ENCODE peak calls at places on chromosomes 5 and 9, in nine cellular contexts. T is Caki2; D is Daoy; R is WTC11; K is caudate nucleus; Q is HFFc6; I is A549; U is stimulated activated CD4-positive, alpha-beta T cell treated with anti-CD3 and anti-CD28 coated beads, Interleukin-4, amount 100 ng/mL, for 48 hours; N is cerebellar nuclear complex. C is an unnamed sample.

GRCh38 chr9:115594551-115594950 is 476.6 kb upstream of the TNC start:
- DNase-seq in U (no peak), K (no peak), T (no peak), N (no peak), Q (no peak), I (no peak), D (peak), R (no peak), C (no peak)

GRCh38 chr9:98321269-98321668 is 65.8 kb upstream of the TBC1D2 start:
- DNase-seq in T (no peak), D (no peak), U (no peak), N (no peak), R (no peak), K (no peak), I (no peak), Q (no peak), C (no peak)

GRCh38 chr9:20649381-20649780 is 27.1 kb upstream of the MLLT3 start:
- DNase-seq in R (no peak), N (no peak), I (no peak), D (no peak), K (no peak), T (no peak), U (no peak), Q (no peak), C (peak)

GRCh38 chr5:146001544-146002185 is 65.3 kb downstream of the SH3RF2 start:
- DNase-seq in T (peak), Q (no peak), K (no peak), D (peak), I (no peak), U (no peak), N (no peak), R (no peak), C (peak)

GRCh38 chr9:93161801-93162635 is 21.9 kb upstream of the WNK2 start:
- DNase-seq in R (no peak), T (no peak), N (no peak), Q (no peak), U (no peak), I (no peak), D (no peak), K (no peak), C (no peak)

GRCh38 chr5:100904259-100904822 is 1.3 kb upstream of the ST8SIA4 start:
- DNase-seq in R (no peak), Q (no peak), D (no peak), U (no peak), T (no peak), N (no peak), I (no peak), K (no peak), C (no peak)

GRCh38 chr5:73391441-73391871 is 57.1 kb downstream of the FOXD1 start:
- DNase-seq in R (no peak), N (no peak), D (no peak), I (no peak), T (no peak), K (no peak), Q (peak), U (no peak), C (no peak)

GRCh38 chr9:99353408-99353807 is 131.3 kb downstream of the SEC61B start:
- DNase-seq in Q (peak), D (peak), K (no peak), T (no peak), N (no peak), R (no peak), I (no peak), U (no peak), C (no peak)

GRCh38 chr9:16245756-16246440 is 624.6 kb downstream of the BNC2 start:
- DNase-seq in I (no peak), Q (no peak), R (no peak), K (no peak), T (peak), D (no peak), N (no peak), U (no peak), C (no peak)

GRCh38 chr5:134007581-134008256 is 2.9 kb upstream of the VDAC1 start:
- DNase-seq in K (no peak), U (no peak), Q (no peak), N (no peak), T (no peak), I (no peak), R (peak), D (peak), C (no peak)

GRCh38 chr5:94645053-94645452 is 26.6 kb downstream of the SLF1 start:
- DNase-seq in I (no peak), Q (no peak), U (no peak), D (no peak), N (no peak), T (no peak), R (no peak), K (no peak), C (no peak)

GRCh38 chr5:145362261-145362660 is 472.9 kb downstream of the PRELID2 start:
- DNase-seq in N (no peak), R (no peak), T (peak), Q (peak), U (no peak), I (no peak), D (no peak), K (no peak), C (no peak)

GRCh38 chr5:157721159-157721558 is 10.1 kb upstream of the THG1L start:
- DNase-seq in K (no peak), T (no peak), D (no peak), Q (no peak), R (no peak), I (no peak), N (no peak), U (no peak), C (no peak)

GRCh38 chr5:137836997-137837396 is 30.7 kb upstream of the MYOT start:
- DNase-seq in D (no peak), K (no peak), U (no peak), Q (no peak), N (peak), R (no peak), I (no peak), T (no peak), C (no peak)

GRCh38 chr5:148469446-148470062 is 85.8 kb downstream of the FBXO38 start:
- DNase-seq in I (no peak), Q (peak), T (no peak), D (peak), U (no peak), R (no peak), K (peak), N (no peak), C (peak)

GRCh38 chr9:38423939-38424843 is at the start of gene IGFBPL1:
- DNase-seq in K (no peak), Q (no peak), I (peak), T (peak), R (peak), N (no peak), D (peak), U (no peak), C (peak)

GRCh38 chr5:72063219-72063819 is 44.0 kb upstream of the MAP1B start:
- DNase-seq in Q (no peak), K (no peak), T (peak), I (no peak), U (no peak), N (no peak), D (peak), R (peak), C (peak)

GRCh38 chr9:17065062-17065461 is 69.8 kb upstream of the CNTLN start:
- DNase-seq in K (no peak), R (no peak), N (no peak), T (no peak), Q (no peak), I (no peak), D (peak), U (no peak), C (peak)

GRCh38 chr9:98255064-98255577 is 328 bp downstream of the TBC1D2 start:
- DNase-seq in K (no peak), D (peak), T (no peak), N (no peak), U (no peak), Q (peak), R (no peak), I (no peak), C (no peak)

GRCh38 chr5:54904425-54904824 is 81.0 kb downstream of the ESM1 start:
- DNase-seq in T (no peak), I (no peak), R (peak), N (no peak), Q (peak), U (no peak), K (no peak), D (peak), C (peak)

GRCh38 chr5:147204576-147204975 is 30.2 kb upstream of the STK32A start:
- DNase-seq in U (no peak), D (no peak), N (no peak), I (no peak), Q (no peak), T (no peak), R (no peak), K (no peak), C (no peak)

GRCh38 chr5:82493217-82493616 is 215.1 kb upstream of the RPS23 start:
- DNase-seq in D (no peak), R (no peak), N (no peak), K (no peak), T (no peak), I (no peak), Q (no peak), U (no peak), C (no peak)

C was measured in dermis microvascular lymphatic vessel endothelial cell.